ENCODE peak calls at places on chromosomes 7 and 10, in seven cellular contexts. Q is nephron progenitor cell, F is lower leg skin, J is stomach, C is choroid plexus epithelial cell, P is OCI-LY7, B is esophagus squamous epithelium. A is an unnamed sample.

GRCh38 chr7:36840930-36841329 is 116.6 kb upstream of the AOAH start:
- DNase-seq in B (no peak), Q (no peak), J (no peak), C (no peak), F (no peak), P (no peak), A (no peak)

GRCh38 chr10:32408690-32409089 is 37.2 kb upstream of the CCDC7 start:
- DNase-seq in F (no peak), J (no peak), B (no peak), C (no peak), Q (no peak), P (no peak), A (no peak)

GRCh38 chr10:93872776-93873175 is 21.0 kb upstream of the SLC35G1 start:
- DNase-seq in J (no peak), Q (no peak), P (no peak), F (no peak), B (no peak), C (no peak), A (no peak)

GRCh38 chr7:128137096-128137655 is 103.9 kb upstream of the LEP start:
- DNase-seq in B (no peak), Q (no peak), C (peak; percentile 39), P (no peak), F (no peak), J (no peak), A (peak; percentile 71)

GRCh38 chr10:62153191-62153590 is 115.5 kb downstream of the RTKN2 start:
- DNase-seq in P (no peak), Q (no peak), F (no peak), J (no peak), B (no peak), C (peak; percentile 74), A (no peak)

GRCh38 chr10:33331020-33331557 is 3.4 kb downstream of the NRP1 start:
- DNase-seq in P (no peak), F (no peak), B (no peak), J (no peak), Q (peak; percentile 8), C (no peak), A (no peak)

GRCh38 chr7:105387621-105388372 is 924 bp downstream of the SRPK2 start:
- DNase-seq in B (no peak), P (peak; percentile 54), Q (peak; percentile 67), F (peak; percentile 88), C (peak; percentile 55), J (peak; percentile 63), A (peak; percentile 86)

GRCh38 chr7:36317276-36317675 is 72.4 kb upstream of the ANLN start:
- DNase-seq in J (no peak), Q (no peak), C (no peak), B (no peak), F (no peak), P (no peak), A (no peak)

GRCh38 chr7:79529214-79529895 is 75.9 kb upstream of the MAGI2 start:
- DNase-seq in C (peak; percentile 61), P (no peak), F (no peak), Q (no peak), B (no peak), J (no peak), A (no peak)

GRCh38 chr7:135990258-135990657 is 13.1 kb upstream of the MTPN start:
- DNase-seq in B (no peak), C (no peak), Q (no peak), F (no peak), J (no peak), P (no peak), A (no peak)

GRCh38 chr10:49089789-49090595 is 25.3 kb downstream of the VSTM4 start:
- DNase-seq in F (peak; percentile 64), J (no peak), C (peak; percentile 70), P (no peak), Q (no peak), B (no peak), A (no peak)

GRCh38 chr10:2014541-2014940 is 277.2 kb upstream of the ADARB2 start:
- DNase-seq in Q (no peak), B (no peak), C (no peak), J (no peak), F (no peak), P (no peak), A (no peak)

GRCh38 chr7:129055294-129055816 is 444 bp upstream of the TNPO3 start:
- DNase-seq in C (no peak), P (no peak), F (no peak), Q (no peak), B (no peak), J (no peak), A (no peak)

GRCh38 chr10:118966131-118967125 is 63.1 kb upstream of the NANOS1 start:
- DNase-seq in F (peak; percentile 74), Q (no peak), J (no peak), B (no peak), C (no peak), P (no peak), A (no peak)

GRCh38 chr10:86411852-86412550 is 45.4 kb upstream of the GRID1 start:
- DNase-seq in B (no peak), Q (no peak), P (peak; percentile 90), J (no peak), F (no peak), C (no peak), A (peak; percentile 48)

GRCh38 chr10:80630324-80630723 is 92.6 kb downstream of the SH2D4B start:
- DNase-seq in J (no peak), B (no peak), P (no peak), Q (no peak), F (no peak), C (no peak), A (no peak)

GRCh38 chr7:36862685-36863375 is 138.5 kb upstream of the AOAH start:
- DNase-seq in Q (no peak), C (no peak), B (no peak), P (no peak), F (no peak), J (no peak), A (no peak)

GRCh38 chr10:4074559-4075407 is 289.8 kb upstream of the KLF6 start:
- DNase-seq in F (no peak), J (no peak), Q (no peak), C (peak; percentile 54), P (no peak), B (no peak), A (no peak)

GRCh38 chr7:24773646-24774045 is 16.4 kb upstream of the GSDME start:
- DNase-seq in C (peak; percentile 46), B (no peak), J (no peak), Q (no peak), P (no peak), F (no peak), A (no peak)

GRCh38 chr7:7944619-7945282 is 23.8 kb upstream of the GLCCI1 start:
- DNase-seq in F (no peak), J (peak; percentile 32), P (peak; percentile 91), Q (no peak), C (peak; percentile 4), B (no peak), A (no peak)

GRCh38 chr10:103884681-103885139 is 29.3 kb upstream of the SH3PXD2A start:
- DNase-seq in B (no peak), Q (peak; percentile 52), P (peak; percentile 49), F (peak; percentile 61), C (peak; percentile 73), J (no peak), A (no peak)

GRCh38 chr7:80318081-80318480 is 183.4 kb downstream of the GNAI1 start:
- DNase-seq in Q (no peak), B (no peak), P (no peak), C (no peak), J (no peak), F (no peak), A (no peak)

GRCh38 chr10:30464675-30465074 is 30.7 kb downstream of the MAP3K8 start:
- DNase-seq in B (no peak), Q (no peak), P (no peak), C (no peak), J (no peak), F (peak; percentile 74), A (peak; percentile 53)

GRCh38 chr10:72846225-72846624 is 47.3 kb upstream of the OIT3 start:
- DNase-seq in F (no peak), J (no peak), Q (no peak), B (no peak), C (peak; percentile 80), P (no peak), A (no peak)

GRCh38 chr7:84049034-84049433 is 145.6 kb downstream of the SEMA3A start:
- DNase-seq in J (no peak), B (no peak), F (no peak), C (no peak), P (no peak), Q (no peak), A (no peak)

GRCh38 chr7:108455833-108456677 is at the start of gene NRCAM:
- DNase-seq in P (no peak), B (no peak), F (no peak), J (peak; percentile 44), C (peak; percentile 34), Q (peak; percentile 88), A (peak; percentile 91)
- TF ChIP-seq CTCF in P (no peak), B (no peak), F (no peak), J (no peak), C (no peak), Q (no peak), A (no peak)

DNA sequence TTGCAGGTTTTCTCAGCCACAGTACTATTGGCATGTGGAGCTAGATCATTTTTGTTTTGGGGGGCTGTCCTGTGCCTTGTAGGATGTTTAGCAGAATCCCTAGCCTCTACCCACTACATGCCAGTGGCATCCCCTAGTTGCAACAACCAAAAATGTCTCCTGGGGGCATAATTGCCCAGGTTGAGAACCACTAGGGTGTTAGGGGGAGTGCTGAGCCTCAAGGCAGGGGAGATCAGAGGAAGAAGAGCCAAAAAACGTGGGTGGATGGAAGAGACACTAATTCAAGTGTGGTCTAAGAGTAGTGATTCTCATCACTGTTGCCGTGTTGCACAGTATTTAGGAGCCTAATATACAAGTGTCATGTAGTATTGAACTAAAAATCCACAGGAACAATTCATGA is 31.7 kb upstream of the CCNY start:
- DNase-seq in F (no peak), J (no peak), Q (no peak), C (no peak), B (no peak), P (peak; percentile 7), A (no peak)
- TF ChIP-seq CTCF in F (no peak), J (no peak), Q (no peak), C (no peak), B (no peak), P (peak; percentile 41), A (no peak)

GRCh38 chr10:14904864-14905263 is 26.2 kb downstream of the SUV39H2 start:
- DNase-seq in C (no peak), F (no peak), P (no peak), J (no peak), B (no peak), Q (no peak), A (no peak)

GRCh38 chr10:14905890-14906289 is 27.2 kb downstream of the SUV39H2 start:
- DNase-seq in J (no peak), Q (no peak), B (no peak), P (no peak), C (no peak), F (no peak), A (no peak)

GRCh38 chr10:14906765-14907164 is 28.1 kb downstream of the SUV39H2 start:
- DNase-seq in F (no peak), C (no peak), Q (no peak), P (no peak), B (no peak), J (no peak), A (no peak)

GRCh38 chr10:14909101-14909500 is 30.4 kb downstream of the SUV39H2 start:
- DNase-seq in P (no peak), F (no peak), Q (no peak), J (no peak), B (no peak), C (no peak), A (no peak)

GRCh38 chr10:14904316-14904732 is 25.7 kb downstream of the SUV39H2 start:
- DNase-seq in J (no peak), C (peak; percentile 61), F (no peak), B (no peak), P (peak; percentile 68), Q (no peak), A (no peak)
- TF ChIP-seq CTCF in J (peak; percentile 40), C (peak; percentile 57), F (no peak), B (peak; percentile 10), P (peak; percentile 84), Q (peak; percentile 43), A (peak; percentile 61)

GRCh38 chr7:21568762-21569161 is 25.9 kb downstream of the DNAH11 start:
- DNase-seq in B (no peak), J (no peak), F (no peak), Q (no peak), P (peak; percentile 34), C (peak; percentile 36), A (no peak)
- TF ChIP-seq CTCF in B (no peak), J (no peak), F (no peak), Q (peak; percentile 33), P (peak; percentile 70), C (peak; percentile 45), A (peak; percentile 34)